ENCODE peak calls at places on chromosomes 3 and 15, in four cellular contexts. B is transverse colon; V is uterus; Z is CD8-positive, alpha-beta T cell. U is an unnamed sample. For H3K4me1 and H3K27me3, the result is how much of the 10 kb centered on the place peaks cover.

GRCh38 chr15:72866086-72866646 is 82.6 kb upstream of the ADPGK start:
- DNase-seq in B (no peak), V (no peak), Z (no peak), U (no peak)

GRCh38 chr3:42300013-42300412 is 34.0 kb upstream of the CCK start:
- DNase-seq in B (peak), V (no peak), Z (peak), U (no peak)

GRCh38 chr15:66024998-66025397 is 155.7 kb downstream of the RAB11A start:
- DNase-seq in B (no peak), V (no peak), Z (no peak), U (no peak)

GRCh38 chr15:88636039-88636438 is 2.8 kb upstream of the ISG20 start:
- DNase-seq in B (peak), V (no peak), Z (peak), U (peak)

GRCh38 chr15:39083213-39083612 is 497.7 kb upstream of the THBS1 start:
- DNase-seq in B (no peak), V (no peak), Z (no peak), U (no peak)

GRCh38 chr15:78925076-78925624 is 19.7 kb downstream of the CTSH start:
- DNase-seq in B (no peak), V (no peak), Z (no peak), U (no peak)

GRCh38 chr15:41967506-41968206 is 4.7 kb downstream of the EHD4 start:
- DNase-seq in B (peak), V (no peak), Z (no peak), U (no peak)

GRCh38 chr3:156681003-156681402 is 6.6 kb downstream of the TIPARP start:
- DNase-seq in B (peak), V (peak), Z (no peak), U (no peak)

GRCh38 chr3:11641683-11642407 is 1.9 kb downstream of the VGLL4 start:
- DNase-seq in B (no peak), V (no peak), Z (no peak), U (no peak)

GRCh38 chr3:193850084-193850619 is 257.1 kb downstream of the OPA1 start:
- DNase-seq in B (no peak), V (no peak), Z (no peak), U (no peak)

GRCh38 chr3:7720649-7721048 is 781.0 kb upstream of the LMCD1 start:
- DNase-seq in B (no peak), V (no peak), Z (no peak), U (no peak)

GRCh38 chr15:60918234-60918964 is 310.7 kb downstream of the RORA start:
- DNase-seq in B (peak), V (no peak), Z (no peak), U (no peak)

GRCh38 chr3:161576733-161577510 is 80.3 kb downstream of the OTOL1 start:
- DNase-seq in B (no peak), V (no peak), Z (no peak), U (no peak)

DNA sequence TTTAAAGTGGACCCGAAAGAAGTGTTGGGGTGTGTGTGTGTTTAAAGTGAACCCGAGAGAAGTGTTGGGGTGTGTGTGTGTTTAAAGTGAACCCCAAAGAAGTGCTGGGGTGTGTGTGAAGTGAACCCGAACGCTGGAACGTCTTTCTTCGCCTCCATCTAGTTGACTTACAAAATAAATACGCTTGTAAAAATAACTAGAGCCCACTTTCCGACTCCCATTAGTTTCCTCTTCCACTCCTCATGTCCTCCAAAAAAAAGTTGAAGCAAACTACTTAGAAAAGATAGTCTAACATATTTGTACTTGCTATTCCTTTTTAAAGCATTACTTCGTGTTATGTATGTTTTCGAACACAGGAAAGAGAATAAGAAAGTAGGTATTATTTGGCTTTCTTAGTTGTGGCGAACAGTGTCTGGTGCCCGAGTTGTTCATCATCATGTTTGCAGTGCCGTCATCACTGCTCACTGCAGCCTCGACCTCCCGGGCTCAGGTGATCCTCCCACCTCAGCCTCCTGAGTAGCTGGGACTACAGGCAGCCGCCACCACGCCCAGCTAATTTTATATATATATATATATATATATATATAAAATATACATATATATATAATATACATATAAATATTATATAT is 1.1 kb downstream of the LRCH3 start:
- DNase-seq in B (no peak), V (no peak), Z (no peak), U (peak)
- H3K4me1 ChIP-seq in B (under half), V (under half), Z (under half), U (under half)

GRCh38 chr3:126340081-126340511 is 17.1 kb downstream of the KLF15 start:
- DNase-seq in B (peak), V (peak), Z (no peak), U (peak)

GRCh38 chr3:126342211-126342610 is 15.0 kb downstream of the KLF15 start:
- DNase-seq in B (peak), V (peak), Z (no peak), U (no peak)

GRCh38 chr3:126341755-126342150 is 15.5 kb downstream of the KLF15 start:
- DNase-seq in B (peak), V (peak), Z (no peak), U (no peak)

GRCh38 chr3:126340596-126340942 is 16.6 kb downstream of the KLF15 start:
- DNase-seq in B (peak), V (no peak), Z (no peak), U (no peak)

GRCh38 chr3:126340943-126341754 is 16.1 kb downstream of the KLF15 start:
- DNase-seq in B (peak), V (peak), Z (no peak), U (no peak)
- H3K4me3 ChIP-seq in B (no peak), V (no peak), Z (no peak), U (no peak)

DNA sequence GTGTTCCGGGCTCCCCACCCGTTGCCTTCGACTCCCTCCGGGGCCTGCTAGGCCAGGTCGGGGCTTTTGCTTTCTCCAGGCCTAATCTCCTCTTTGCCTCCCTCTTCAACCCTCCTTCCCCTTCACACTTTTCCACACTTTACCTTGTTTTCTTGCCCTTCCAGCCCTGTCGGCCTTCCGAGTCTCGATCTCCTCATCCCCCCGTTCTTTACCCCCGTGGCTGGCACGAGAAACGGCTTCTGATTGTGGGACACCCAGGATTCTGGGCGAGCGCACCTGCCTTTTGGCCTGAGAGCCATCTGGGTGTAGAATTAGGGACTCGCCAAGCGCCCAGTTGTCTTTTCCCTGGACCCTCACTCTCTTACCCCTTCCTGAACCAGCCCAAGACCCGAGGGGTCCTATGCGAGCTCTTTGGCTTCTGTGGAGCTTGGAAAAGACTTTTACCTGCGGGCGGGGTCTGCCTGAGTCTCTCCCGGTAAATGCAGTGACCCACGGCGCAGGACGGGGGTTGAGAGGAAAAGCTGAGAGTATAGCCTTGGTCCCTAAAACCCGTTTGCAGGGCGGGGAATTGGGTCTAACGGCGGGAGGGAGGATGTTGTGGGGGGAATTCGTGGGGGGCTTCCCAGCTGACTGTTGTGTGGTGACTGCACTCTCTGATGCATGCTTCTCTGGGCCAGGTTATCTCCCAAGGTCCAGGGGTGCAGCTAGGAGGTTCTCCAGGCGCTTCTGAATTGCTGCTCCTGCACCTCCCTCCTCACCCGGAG is 5.5 kb upstream of the ONECUT1 start:
- DNase-seq in B (no peak), V (no peak), Z (no peak), U (no peak)
- H3K27me3 ChIP-seq in B (half or more), V (half or more), Z (half or more), U (half or more)

DNA sequence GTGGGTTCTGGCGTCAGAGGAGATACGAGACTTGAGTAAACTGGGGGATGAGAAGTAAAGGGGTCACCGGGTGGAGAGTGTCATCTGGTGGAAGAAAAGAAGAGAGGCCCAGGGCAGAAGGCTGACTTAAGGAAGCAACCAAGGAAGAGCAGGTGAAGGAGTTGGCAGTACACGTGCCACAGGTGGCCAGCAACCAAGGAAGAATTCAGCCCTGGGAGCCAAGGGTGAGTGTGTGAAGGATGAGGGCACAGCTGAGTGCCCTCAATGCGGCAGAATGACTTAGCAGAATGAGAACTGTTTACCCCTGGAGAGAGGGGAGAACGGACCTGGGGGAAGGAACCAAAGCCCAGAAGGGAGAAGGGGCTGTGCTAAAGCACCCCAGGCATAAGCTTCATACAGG is 71.3 kb downstream of the WHAMM start:
- DNase-seq in B (no peak), V (no peak), Z (no peak), U (no peak)
- H3K4me1 ChIP-seq in B (under half), V (under half), Z (under half), U (under half)

GRCh38 chr15:40941078-40941527 is 12.0 kb downstream of the DLL4 start:
- DNase-seq in B (no peak), V (no peak), Z (no peak), U (no peak)
- H3K4me3 ChIP-seq in B (no peak), V (peak), Z (peak), U (peak)

DNA sequence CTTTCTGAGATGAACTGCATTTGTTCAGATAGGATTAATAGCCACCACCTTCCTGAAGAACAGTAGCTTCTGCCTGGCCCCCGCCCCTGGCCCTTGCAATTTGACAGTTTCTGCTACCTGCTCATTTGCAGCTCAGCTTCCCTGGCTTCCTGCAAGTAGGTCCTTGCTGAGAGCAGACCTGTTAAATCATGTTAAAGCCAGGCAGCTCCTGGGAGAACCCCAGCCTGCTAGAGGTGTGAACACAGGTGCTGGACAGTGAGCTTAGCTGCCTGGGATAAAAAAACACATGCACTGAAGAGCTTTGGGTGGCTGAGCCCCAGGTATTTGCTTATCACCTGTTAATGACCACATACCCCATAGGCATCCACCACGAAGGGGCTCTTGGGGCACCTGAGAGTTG is 143.4 kb downstream of the PTPRG start:
- DNase-seq in B (no peak), V (no peak), Z (no peak), U (no peak)
- H3K27me3 ChIP-seq in B (under half), V (under half), Z (under half), U (under half)

GRCh38 chr3:20064796-20065564 is 24.7 kb downstream of the KAT2B start:
- DNase-seq in B (no peak), V (no peak), Z (no peak), U (no peak)
- H3K4me1 ChIP-seq in B (under half), V (under half), Z (under half), U (under half)

GRCh38 chr3:32865364-32865763 is 47.6 kb downstream of the TRIM71 start:
- DNase-seq in B (no peak), V (no peak), Z (no peak), U (no peak)
- H3K4me3 ChIP-seq in B (no peak), V (no peak), Z (no peak), U (no peak)

GRCh38 chr3:158095302-158095997 is 10.8 kb downstream of the SHOX2 start:
- DNase-seq in B (no peak), V (no peak), Z (no peak), U (no peak)
- H3K27me3 ChIP-seq in B (half or more), V (half or more), Z (half or more), U (half or more)

DNA sequence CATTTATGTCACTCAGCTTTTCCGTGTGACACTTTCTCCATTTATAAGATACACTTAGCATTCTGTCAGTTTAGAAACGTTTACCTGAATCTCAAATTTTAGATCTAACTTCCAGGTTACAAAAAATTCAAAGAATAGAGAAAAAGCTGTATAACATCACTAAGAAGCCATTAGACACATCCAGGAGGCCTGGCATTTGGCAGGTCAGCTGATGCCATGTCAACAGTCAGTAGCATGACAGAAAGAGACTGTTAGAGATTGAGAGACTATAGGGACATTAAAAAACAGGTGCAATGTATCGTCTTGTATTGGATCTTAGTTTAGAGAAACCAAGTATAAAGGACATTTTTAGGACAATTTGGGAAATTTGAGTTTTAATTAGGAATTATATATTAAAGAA is 53.4 kb upstream of the ATOSA start:
- DNase-seq in B (no peak), V (no peak), Z (no peak), U (no peak)
- H3K4me1 ChIP-seq in B (under half), V (under half), Z (under half), U (under half)